ENCODE peak calls at places on chromosomes 16 and 17, in six cellular contexts. F is endothelial cell; T is germinal center; U is GM18507; R is GM23248; J is stimulated activated CD4-positive, alpha-beta T cell treated with anti-CD3 and anti-CD28 coated beads, TNF-alpha, amount 100 ng/mL, for 48 hours. L is an unnamed sample.

GRCh38 chr17:28982191-28982793 is 23.5 kb downstream of the SEZ6 start:
- DNase-seq in F (no peak), T (peak), U (peak), R (no peak), J (no peak), L (peak)

GRCh38 chr16:85557976-85558589 is 55.0 kb upstream of the GSE1 start:
- DNase-seq in F (no peak), T (no peak), U (no peak), R (no peak), J (no peak), L (no peak)

GRCh38 chr17:18141210-18141803 is 32.8 kb downstream of the MYO15A start:
- DNase-seq in F (peak), T (peak), U (peak), R (peak), J (peak), L (no peak)

GRCh38 chr17:4485676-4486646 is 12.7 kb upstream of the SPNS2 start:
- DNase-seq in F (no peak), T (peak), U (no peak), R (no peak), J (peak), L (no peak)

GRCh38 chr16:11669380-11670146 is 1.3 kb downstream of the SNN start:
- DNase-seq in F (no peak), T (peak), U (no peak), R (peak), J (no peak), L (peak)

GRCh38 chr17:81253358-81254131 is 14.4 kb downstream of the NDUFAF8 start:
- DNase-seq in F (peak), T (peak), U (no peak), R (peak), J (peak), L (no peak)

GRCh38 chr16:4976611-4977145 is 18.5 kb downstream of the SEC14L5 start:
- DNase-seq in F (no peak), T (no peak), U (no peak), R (no peak), J (no peak), L (no peak)

GRCh38 chr17:73467651-73468050 is 155.8 kb upstream of the CDC42EP4 start:
- DNase-seq in F (no peak), T (no peak), U (no peak), R (no peak), J (no peak), L (no peak)

GRCh38 chr17:58402679-58403078 is 14.7 kb downstream of the RNF43 start:
- DNase-seq in F (no peak), T (no peak), U (no peak), R (peak), J (no peak), L (no peak)

GRCh38 chr17:1972429-1973160 is 52.5 kb downstream of the RTN4RL1 start:
- DNase-seq in F (no peak), T (no peak), U (no peak), R (no peak), J (no peak), L (no peak)

GRCh38 chr17:77884019-77884418 is 74.5 kb upstream of the TNRC6C start:
- DNase-seq in F (no peak), T (no peak), U (no peak), R (peak), J (no peak), L (no peak)

GRCh38 chr17:44556854-44557606 is at the start of gene FZD2:
- DNase-seq in F (peak), T (peak), U (peak), R (peak), J (no peak), L (peak)

GRCh38 chr16:54054237-54054780 is 232.3 kb downstream of the IRX3 start:
- DNase-seq in F (no peak), T (no peak), U (no peak), R (no peak), J (no peak), L (no peak)

GRCh38 chr16:52578007-52578828 is 31.3 kb upstream of the TOX3 start:
- DNase-seq in F (no peak), T (no peak), U (no peak), R (no peak), J (no peak), L (no peak)

GRCh38 chr16:83830091-83830768 is 22.5 kb downstream of the HSBP1 start:
- DNase-seq in F (no peak), T (no peak), U (no peak), R (no peak), J (no peak), L (no peak)

GRCh38 chr17:49907279-49907678 is 59.4 kb upstream of the TAC4 start:
- DNase-seq in F (no peak), T (no peak), U (no peak), R (no peak), J (no peak), L (no peak)

GRCh38 chr16:9489823-9490467 is 398.5 kb downstream of the HAPSTR1 start:
- DNase-seq in F (no peak), T (no peak), U (no peak), R (no peak), J (no peak), L (no peak)

GRCh38 chr17:27568811-27569210 is 62.2 kb upstream of the LGALS9 start:
- DNase-seq in F (no peak), T (no peak), U (no peak), R (no peak), J (no peak), L (no peak)

GRCh38 chr16:28591355-28591754 is 5.5 kb downstream of the SULT1A2 start:
- DNase-seq in F (no peak), T (no peak), U (no peak), R (no peak), J (no peak), L (no peak)

GRCh38 chr17:82246365-82247174 is 17.7 kb downstream of the SLC16A3 start:
- DNase-seq in F (no peak), T (no peak), U (no peak), R (peak), J (no peak), L (no peak)

GRCh38 chr16:24838554-24839266 is 7.1 kb upstream of the SLC5A11 start:
- DNase-seq in F (no peak), T (no peak), U (no peak), R (peak), J (no peak), L (peak)

GRCh38 chr17:77957215-77957868 is 1.2 kb upstream of the TNRC6C start:
- DNase-seq in F (no peak), T (peak), U (no peak), R (peak), J (peak), L (no peak)